ENCODE peak calls at places on chromosomes 16 and 17, in five cellular contexts. D is CD4-positive, alpha-beta T cell; A is left ventricle myocardium inferior; X is SHP77; Z is activated gamma-delta T cell treated with Interleukin-2 at 50 U/mL for 16 hours. Y is an unnamed sample.

GRCh38 chr16:27969574-27969973 is 93.9 kb downstream of the GSG1L start:
- DNase-seq in X (no peak), A (no peak), Z (no peak), D (no peak), Y (no peak)

GRCh38 chr16:75754126-75754525 is 27.8 kb upstream of the CPHXL start:
- DNase-seq in X (no peak), D (no peak), Z (no peak), A (no peak), Y (no peak)

GRCh38 chr16:72129976-72130656 is 36.5 kb downstream of the DHX38 start:
- DNase-seq in A (no peak), D (no peak), Z (no peak), X (no peak), Y (no peak)

GRCh38 chr17:16516594-16517018 is 24.6 kb upstream of the LRRC75A start:
- DNase-seq in A (no peak), X (peak), Z (no peak), D (no peak), Y (no peak)

GRCh38 chr16:1308036-1308976 is 1.1 kb upstream of the UBE2I start:
- DNase-seq in A (no peak), D (no peak), X (no peak), Z (no peak), Y (no peak)

GRCh38 chr16:85310868-85311585 is 198.8 kb upstream of the CIBAR2 start:
- DNase-seq in X (no peak), D (peak), Z (peak), A (peak), Y (no peak)

GRCh38 chr17:74466111-74466784 is at the start of gene CD300A:
- DNase-seq in A (peak), X (no peak), D (no peak), Z (no peak), Y (no peak)

GRCh38 chr17:17757391-17757791 is 76.1 kb downstream of the RAI1 start:
- DNase-seq in D (peak), Z (peak), X (peak), A (no peak), Y (no peak)